ENCODE peak calls at places on chromosomes 12 and 14, in four cellular contexts. D is neural progenitor cell, C is GM23248, K is PC-3. W is an unnamed sample.

GRCh38 chr12:101697197-101697929 is at the start of gene CHPT1:
- DNase-seq in D (peak; percentile 87), C (peak; percentile 76), K (peak; percentile 47), W (peak; percentile 92)

GRCh38 chr14:105999361-106000028 is 473.1 kb downstream of the TMEM121 start:
- DNase-seq in D (peak; percentile 10), C (peak; percentile 58), K (no peak), W (no peak)

GRCh38 chr12:5773550-5773949 is 171.5 kb downstream of the ANO2 start:
- DNase-seq in D (no peak), C (no peak), K (no peak), W (no peak)

GRCh38 chr14:94170151-94170550 is 4.0 kb upstream of the PPP4R4 start:
- DNase-seq in D (no peak), C (no peak), K (no peak), W (no peak)

GRCh38 chr12:51275088-51275487 is 4.9 kb upstream of the SMAGP start:
- DNase-seq in D (peak; percentile 30), C (no peak), K (peak; percentile 11), W (no peak)

GRCh38 chr14:101595887-101596721 is 34.8 kb downstream of the DIO3 start:
- DNase-seq in D (no peak), C (no peak), K (no peak), W (no peak)

GRCh38 chr14:21041676-21042433 is at the start of gene RNASE7:
- DNase-seq in D (no peak), C (peak; percentile 76), K (no peak), W (no peak)

GRCh38 chr14:71658261-71658860 is 273.9 kb upstream of the RGS6 start:
- DNase-seq in D (no peak), C (peak; percentile 52), K (no peak), W (no peak)

GRCh38 chr14:84750763-84751554 is 779.0 kb upstream of the FLRT2 start:
- DNase-seq in D (no peak), C (no peak), K (no peak), W (no peak)

GRCh38 chr12:128388461-128388921 is 121.5 kb downstream of the TMEM132C start:
- DNase-seq in D (no peak), C (no peak), K (no peak), W (no peak)

GRCh38 chr12:75648856-75649255 is 137.4 kb upstream of the KRR1 start:
- DNase-seq in D (no peak), C (no peak), K (no peak), W (no peak)

GRCh38 chr12:51600721-51601120 is 9.7 kb downstream of the SCN8A start:
- DNase-seq in D (no peak), C (peak; percentile 8), K (peak; percentile 23), W (no peak)

GRCh38 chr12:12081836-12082497 is 11.2 kb downstream of the BCL2L14 start:
- DNase-seq in D (peak; percentile 57), C (peak; percentile 73), K (peak; percentile 52), W (peak; percentile 67)

GRCh38 chr12:2551514-2551913 is 243.3 kb upstream of the FKBP4 start:
- DNase-seq in D (no peak), C (no peak), K (no peak), W (no peak)

GRCh38 chr14:89465894-89466293 is 48.9 kb upstream of the FOXN3 start:
- DNase-seq in D (no peak), C (no peak), K (no peak), W (no peak)
- H3K27ac ChIP-seq in D (no peak overlapping the region), C (no peak overlapping the region), K (no peak overlapping the region), W (no peak overlapping the region)

GRCh38 chr12:92464911-92465310 is 237.9 kb upstream of the PLEKHG7 start:
- DNase-seq in D (no peak), C (no peak), K (no peak), W (no peak)

GRCh38 chr12:92463171-92463570 is 239.6 kb upstream of the PLEKHG7 start:
- DNase-seq in D (no peak), C (no peak), K (no peak), W (no peak)

GRCh38 chr12:92462527-92462926 is 240.3 kb upstream of the PLEKHG7 start:
- DNase-seq in D (no peak), C (no peak), K (no peak), W (no peak)

GRCh38 chr12:92458996-92459395 is 243.8 kb upstream of the PLEKHG7 start:
- DNase-seq in D (no peak), C (no peak), K (no peak), W (no peak)

DNA sequence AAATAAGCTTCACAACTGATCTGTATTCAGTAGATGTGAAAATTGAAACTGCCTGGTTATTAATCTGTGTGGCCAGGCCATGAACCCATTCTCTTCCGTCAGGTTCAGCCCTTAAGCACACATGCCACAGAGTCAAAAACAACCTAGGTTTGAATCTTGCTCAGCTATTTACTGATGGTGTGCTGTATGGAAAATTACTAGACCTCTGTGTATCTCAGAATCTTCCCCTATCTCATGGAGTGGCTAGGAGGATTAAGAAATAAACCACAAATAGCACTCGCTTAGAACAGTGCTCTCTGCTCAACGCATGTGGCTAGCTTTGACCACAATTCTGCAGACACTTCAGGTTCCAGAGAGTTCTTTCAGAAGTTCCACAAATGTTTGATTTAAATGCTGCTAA is 240.7 kb upstream of the PLEKHG7 start:
- DNase-seq in D (no peak), C (no peak), K (no peak), W (no peak)
- H3F3A ChIP-seq in D (peaks cover 24% of the 10 kb centered on the region), C (no peaks in the 10 kb centered on the region), K (no peaks in the 10 kb centered on the region), W (no peaks in the 10 kb centered on the region)

GRCh38 chr12:122412851-122413433 is 9.5 kb downstream of the CLIP1 start:
- DNase-seq in D (no peak), C (peak; percentile 20), K (no peak), W (no peak)
- H3K27ac ChIP-seq in D (no peak overlapping the region), C (peak overlapping the region; percentile 48), K (no peak overlapping the region), W (no peak overlapping the region)

GRCh38 chr12:104295954-104296353 is 7.6 kb upstream of the EID3 start:
- DNase-seq in D (no peak), C (peak; percentile 56), K (no peak), W (no peak)
- H3F3A ChIP-seq in D (peaks cover 17% of the 10 kb centered on the region), C (peaks cover 63% of the 10 kb centered on the region), K (peaks cover 14% of the 10 kb centered on the region), W (peaks cover 4% of the 10 kb centered on the region)

DNA sequence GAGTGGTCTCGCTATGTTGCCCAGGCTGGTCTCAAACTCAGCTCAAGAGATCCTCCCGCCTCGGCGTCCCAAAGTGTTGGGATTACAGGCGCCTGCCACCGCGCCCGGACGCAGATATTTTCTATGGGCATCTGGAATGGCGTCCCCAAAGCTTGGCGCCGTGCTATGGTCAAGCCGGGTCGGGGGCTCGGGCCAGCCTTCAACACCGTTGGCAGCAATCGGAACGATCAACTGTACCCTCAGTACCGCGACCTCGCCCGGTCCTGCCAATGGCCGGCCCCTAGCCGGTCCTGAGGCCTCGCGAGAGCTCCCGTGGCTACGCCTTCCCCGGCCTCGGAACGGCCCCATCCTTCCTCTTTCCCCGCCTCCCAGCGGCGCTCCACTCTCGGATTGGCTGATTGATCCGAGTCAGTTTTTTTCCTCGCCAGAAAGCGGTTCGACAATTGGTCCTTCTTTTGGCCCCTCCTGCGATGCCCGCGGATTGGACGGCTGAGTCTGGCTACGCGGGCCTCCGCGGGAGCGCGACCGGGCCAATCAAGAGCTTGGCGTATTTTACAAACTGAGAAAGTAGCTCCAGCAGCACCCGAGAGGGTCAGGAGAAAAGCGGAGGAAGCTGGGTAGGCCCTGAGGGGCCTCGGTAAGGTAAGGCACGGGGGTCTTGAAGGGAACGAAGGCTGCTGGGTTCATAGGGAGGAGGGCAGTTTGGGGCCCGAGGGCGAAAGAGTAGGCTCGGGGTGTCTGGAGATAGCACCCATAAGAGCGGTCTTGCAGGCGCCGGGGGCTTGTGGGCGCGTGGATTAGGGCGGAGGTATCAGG is at the start of gene TROAP:
- DNase-seq in D (peak; percentile 99), C (peak; percentile 99), K (peak; percentile 99), W (peak; percentile 97)
- H3K27ac ChIP-seq in D (no peak within 1 kb of the TSS), C (no peak within 1 kb of the TSS), K (peak within 1 kb of the TSS; percentile 9), W (peak within 1 kb of the TSS; percentile 58)

GRCh38 chr12:46359667-46360280 is 12.8 kb downstream of the SLC38A2 start:
- DNase-seq in D (no peak), C (no peak), K (no peak), W (no peak)

GRCh38 chr12:46360908-46361666 is 11.5 kb downstream of the SLC38A2 start:
- DNase-seq in D (no peak), C (no peak), K (no peak), W (no peak)

GRCh38 chr12:46361667-46362034 is 10.9 kb downstream of the SLC38A2 start:
- DNase-seq in D (no peak), C (no peak), K (no peak), W (no peak)

GRCh38 chr12:46358791-46359666 is 13.5 kb downstream of the SLC38A2 start:
- DNase-seq in D (no peak), C (no peak), K (no peak), W (no peak)

GRCh38 chr12:46360370-46360769 is 12.2 kb downstream of the SLC38A2 start:
- DNase-seq in D (no peak), C (no peak), K (no peak), W (no peak)
- H3F3A ChIP-seq in D (peaks cover 85% of the 10 kb centered on the region), C (peaks cover 97% of the 10 kb centered on the region), K (peaks cover 70% of the 10 kb centered on the region), W (peaks cover 92% of the 10 kb centered on the region)

DNA sequence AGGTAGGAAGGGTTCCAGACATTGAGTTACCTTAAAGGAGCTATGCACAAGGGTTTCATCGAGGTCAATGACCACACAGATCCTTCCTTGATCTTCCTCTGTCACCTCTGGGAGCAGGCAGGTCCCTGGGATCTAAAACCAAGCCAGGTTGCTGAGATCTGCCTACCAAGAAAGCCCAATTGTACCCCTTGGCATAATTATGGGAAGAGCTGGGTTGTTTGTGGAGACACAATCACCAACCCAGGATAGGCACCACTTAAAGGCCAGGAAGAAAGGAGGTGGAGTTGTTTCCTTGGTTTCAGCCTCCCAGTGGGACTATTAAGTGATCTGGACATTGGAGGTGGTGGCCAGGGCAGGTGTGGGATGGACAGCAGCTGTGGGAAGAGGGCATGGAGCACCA is 8.4 kb upstream of the AVIL start:
- DNase-seq in D (no peak), C (no peak), K (no peak), W (no peak)
- H3K27ac ChIP-seq in D (no peak overlapping the region), C (no peak overlapping the region), K (no peak overlapping the region), W (no peak overlapping the region)